ENCODE peak calls at places on chromosome 21, in seven cellular contexts. One of them, this sample, is unnamed.

GRCh38 chr21:34612557-34612956 is 2.4 kb downstream of the RCAN1 start:
- DNase-seq in esophagus squamous epithelium: no peak
- DNase-seq in body of pancreas: no peak
- DNase-seq in CD8-positive, alpha-beta memory T cell: no peak
- DNase-seq in IMR-90: no peak
- DNase-seq in upper lobe of left lung: no peak
- DNase-seq in heart left ventricle: peak; percentile 48
- DNase-seq in this sample: no peak

GRCh38 chr21:41664881-41665765 is 101.7 kb downstream of the RIPK4 start:
- DNase-seq in esophagus squamous epithelium: no peak
- DNase-seq in body of pancreas: peak; percentile 6
- DNase-seq in CD8-positive, alpha-beta memory T cell: no peak
- DNase-seq in IMR-90: peak; percentile 67
- DNase-seq in upper lobe of left lung: no peak
- DNase-seq in heart left ventricle: no peak
- DNase-seq in this sample: no peak

GRCh38 chr21:36640260-36641244 is 58.4 kb upstream of the SIM2 start:
- DNase-seq in esophagus squamous epithelium: no peak
- DNase-seq in body of pancreas: no peak
- DNase-seq in CD8-positive, alpha-beta memory T cell: no peak
- DNase-seq in IMR-90: peak; percentile 23
- DNase-seq in upper lobe of left lung: peak; percentile 50
- DNase-seq in heart left ventricle: no peak
- DNase-seq in this sample: no peak

GRCh38 chr21:33789697-33790096 is 125.9 kb downstream of the ATP5PO start:
- DNase-seq in esophagus squamous epithelium: no peak
- DNase-seq in body of pancreas: no peak
- DNase-seq in CD8-positive, alpha-beta memory T cell: no peak
- DNase-seq in IMR-90: no peak
- DNase-seq in upper lobe of left lung: no peak
- DNase-seq in heart left ventricle: no peak
- DNase-seq in this sample: no peak

GRCh38 chr21:38688068-38688467 is 117.7 kb upstream of the ETS2 start:
- DNase-seq in esophagus squamous epithelium: no peak
- DNase-seq in body of pancreas: no peak
- DNase-seq in CD8-positive, alpha-beta memory T cell: no peak
- DNase-seq in IMR-90: no peak
- DNase-seq in upper lobe of left lung: no peak
- DNase-seq in heart left ventricle: no peak
- DNase-seq in this sample: no peak

GRCh38 chr21:17819878-17820232 is 699 bp upstream of the C21orf91 start:
- DNase-seq in esophagus squamous epithelium: no peak
- DNase-seq in body of pancreas: no peak
- DNase-seq in CD8-positive, alpha-beta memory T cell: no peak
- DNase-seq in IMR-90: peak; percentile 72
- DNase-seq in upper lobe of left lung: no peak
- DNase-seq in heart left ventricle: no peak
- DNase-seq in this sample: no peak

GRCh38 chr21:32976791-32977190 is 48.9 kb upstream of the OLIG2 start:
- DNase-seq in esophagus squamous epithelium: no peak
- DNase-seq in body of pancreas: no peak
- DNase-seq in CD8-positive, alpha-beta memory T cell: no peak
- DNase-seq in IMR-90: no peak
- DNase-seq in upper lobe of left lung: no peak
- DNase-seq in heart left ventricle: no peak
- DNase-seq in this sample: no peak

GRCh38 chr21:33543505-33544129 is 779 bp downstream of the SON start:
- DNase-seq in esophagus squamous epithelium: no peak
- DNase-seq in body of pancreas: peak; percentile 68
- DNase-seq in CD8-positive, alpha-beta memory T cell: no peak
- DNase-seq in IMR-90: no peak
- DNase-seq in upper lobe of left lung: peak; percentile 92
- DNase-seq in heart left ventricle: peak; percentile 80
- DNase-seq in this sample: no peak

GRCh38 chr21:32717851-32718316 is 9.9 kb downstream of the SYNJ1 start:
- DNase-seq in esophagus squamous epithelium: no peak
- DNase-seq in body of pancreas: no peak
- DNase-seq in CD8-positive, alpha-beta memory T cell: no peak
- DNase-seq in IMR-90: peak; percentile 1
- DNase-seq in upper lobe of left lung: no peak
- DNase-seq in heart left ventricle: no peak
- DNase-seq in this sample: no peak

GRCh38 chr21:24658926-24659325 is 948.4 kb downstream of the MRPL39 start:
- DNase-seq in esophagus squamous epithelium: no peak
- DNase-seq in body of pancreas: no peak
- DNase-seq in CD8-positive, alpha-beta memory T cell: no peak
- DNase-seq in IMR-90: no peak
- DNase-seq in upper lobe of left lung: no peak
- DNase-seq in heart left ventricle: no peak
- DNase-seq in this sample: no peak

GRCh38 chr21:17343055-17343454 is 169.8 kb upstream of the CXADR start:
- DNase-seq in esophagus squamous epithelium: no peak
- DNase-seq in body of pancreas: no peak
- DNase-seq in CD8-positive, alpha-beta memory T cell: no peak
- DNase-seq in IMR-90: peak; percentile 13
- DNase-seq in upper lobe of left lung: no peak
- DNase-seq in heart left ventricle: no peak
- DNase-seq in this sample: peak; percentile 16

GRCh38 chr21:14306143-14306907 is 76.6 kb downstream of the HSPA13 start:
- DNase-seq in esophagus squamous epithelium: no peak
- DNase-seq in body of pancreas: no peak
- DNase-seq in CD8-positive, alpha-beta memory T cell: no peak
- DNase-seq in IMR-90: peak; percentile 3
- DNase-seq in upper lobe of left lung: no peak
- DNase-seq in heart left ventricle: no peak
- DNase-seq in this sample: no peak

GRCh38 chr21:46605759-46606426 is 1.0 kb upstream of the S100B start:
- DNase-seq in esophagus squamous epithelium: no peak
- DNase-seq in body of pancreas: no peak
- DNase-seq in CD8-positive, alpha-beta memory T cell: peak; percentile 65
- DNase-seq in IMR-90: no peak
- DNase-seq in upper lobe of left lung: no peak
- DNase-seq in heart left ventricle: peak; percentile 47
- DNase-seq in this sample: no peak

GRCh38 chr21:33971492-33972013 is 55.9 kb upstream of the ATP5PO start:
- DNase-seq in esophagus squamous epithelium: no peak
- DNase-seq in body of pancreas: no peak
- DNase-seq in CD8-positive, alpha-beta memory T cell: no peak
- DNase-seq in IMR-90: peak; percentile 22
- DNase-seq in upper lobe of left lung: no peak
- DNase-seq in heart left ventricle: no peak
- DNase-seq in this sample: no peak

GRCh38 chr21:28298251-28298672 is 694.4 kb downstream of the LTN1 start:
- DNase-seq in esophagus squamous epithelium: no peak
- DNase-seq in body of pancreas: no peak
- DNase-seq in CD8-positive, alpha-beta memory T cell: no peak
- DNase-seq in IMR-90: peak; percentile 63
- DNase-seq in upper lobe of left lung: no peak
- DNase-seq in heart left ventricle: no peak
- DNase-seq in this sample: no peak

GRCh38 chr21:41246808-41247207 is 69.8 kb upstream of the FAM3B start:
- DNase-seq in esophagus squamous epithelium: no peak
- DNase-seq in body of pancreas: no peak
- DNase-seq in CD8-positive, alpha-beta memory T cell: no peak
- DNase-seq in IMR-90: no peak
- DNase-seq in upper lobe of left lung: no peak
- DNase-seq in heart left ventricle: no peak
- DNase-seq in this sample: no peak

GRCh38 chr21:33261635-33262034 is 4.5 kb upstream of the IL10RB start:
- DNase-seq in esophagus squamous epithelium: no peak
- DNase-seq in body of pancreas: no peak
- DNase-seq in CD8-positive, alpha-beta memory T cell: no peak
- DNase-seq in IMR-90: peak; percentile 62
- DNase-seq in upper lobe of left lung: no peak
- DNase-seq in heart left ventricle: no peak
- DNase-seq in this sample: no peak

GRCh38 chr21:26751305-26751704 is 93.9 kb downstream of the ADAMTS1 start:
- DNase-seq in esophagus squamous epithelium: no peak
- DNase-seq in body of pancreas: no peak
- DNase-seq in CD8-positive, alpha-beta memory T cell: no peak
- DNase-seq in IMR-90: no peak
- DNase-seq in upper lobe of left lung: no peak
- DNase-seq in heart left ventricle: no peak
- DNase-seq in this sample: no peak

GRCh38 chr21:41367598-41368360 is 6.0 kb downstream of the MX2 start:
- DNase-seq in esophagus squamous epithelium: peak; percentile 6
- DNase-seq in body of pancreas: peak; percentile 9
- DNase-seq in CD8-positive, alpha-beta memory T cell: no peak
- DNase-seq in IMR-90: no peak
- DNase-seq in upper lobe of left lung: no peak
- DNase-seq in heart left ventricle: no peak
- DNase-seq in this sample: no peak

DNA sequence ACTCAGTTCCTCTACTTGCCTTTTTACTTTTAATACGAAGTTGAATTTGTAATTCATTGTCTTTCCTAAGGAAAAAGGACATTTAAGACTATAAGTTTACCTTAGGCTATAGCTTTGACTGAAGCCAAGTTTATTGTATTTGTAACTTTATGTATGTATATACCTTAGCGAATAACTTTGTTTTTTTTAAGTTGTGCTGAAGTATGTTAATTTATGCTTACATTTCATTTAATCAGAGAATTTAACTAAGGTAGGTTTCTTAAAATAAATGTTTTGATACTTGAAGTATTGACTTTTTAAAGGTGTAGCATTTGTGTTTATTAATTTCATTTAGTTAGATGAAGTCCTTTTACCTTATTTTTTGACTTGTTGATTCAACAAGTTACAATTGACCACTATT is 55.2 kb upstream of the TPTE start:
- DNase-seq in esophagus squamous epithelium: no peak
- DNase-seq in body of pancreas: no peak
- DNase-seq in CD8-positive, alpha-beta memory T cell: no peak
- DNase-seq in IMR-90: no peak
- DNase-seq in upper lobe of left lung: no peak
- DNase-seq in heart left ventricle: no peak
- DNase-seq in this sample: no peak
- H3K9me3 ChIP-seq in esophagus squamous epithelium: peaks cover 36% of the 10 kb centered on the region
- H3K9me3 ChIP-seq in body of pancreas: peaks cover 4% of the 10 kb centered on the region
- H3K9me3 ChIP-seq in CD8-positive, alpha-beta memory T cell: no peaks in the 10 kb centered on the region
- H3K9me3 ChIP-seq in IMR-90: peaks cover 14% of the 10 kb centered on the region
- H3K9me3 ChIP-seq in upper lobe of left lung: no peaks in the 10 kb centered on the region
- H3K9me3 ChIP-seq in heart left ventricle: peaks cover 12% of the 10 kb centered on the region
- H3K9me3 ChIP-seq in this sample: peaks cover 22% of the 10 kb centered on the region

GRCh38 chr21:29434081-29434480 is 135.4 kb downstream of the BACH1 start:
- DNase-seq in esophagus squamous epithelium: no peak
- DNase-seq in body of pancreas: no peak
- DNase-seq in CD8-positive, alpha-beta memory T cell: no peak
- DNase-seq in IMR-90: no peak
- DNase-seq in upper lobe of left lung: no peak
- DNase-seq in heart left ventricle: no peak
- DNase-seq in this sample: no peak
- H3K4me1 ChIP-seq in esophagus squamous epithelium: no peaks in the 10 kb centered on the region
- H3K4me1 ChIP-seq in body of pancreas: no peaks in the 10 kb centered on the region
- H3K4me1 ChIP-seq in CD8-positive, alpha-beta memory T cell: peaks cover 15% of the 10 kb centered on the region
- H3K4me1 ChIP-seq in IMR-90: peaks cover 10% of the 10 kb centered on the region
- H3K4me1 ChIP-seq in upper lobe of left lung: no peaks in the 10 kb centered on the region
- H3K4me1 ChIP-seq in heart left ventricle: no peaks in the 10 kb centered on the region
- H3K4me1 ChIP-seq in this sample: no peaks in the 10 kb centered on the region

DNA sequence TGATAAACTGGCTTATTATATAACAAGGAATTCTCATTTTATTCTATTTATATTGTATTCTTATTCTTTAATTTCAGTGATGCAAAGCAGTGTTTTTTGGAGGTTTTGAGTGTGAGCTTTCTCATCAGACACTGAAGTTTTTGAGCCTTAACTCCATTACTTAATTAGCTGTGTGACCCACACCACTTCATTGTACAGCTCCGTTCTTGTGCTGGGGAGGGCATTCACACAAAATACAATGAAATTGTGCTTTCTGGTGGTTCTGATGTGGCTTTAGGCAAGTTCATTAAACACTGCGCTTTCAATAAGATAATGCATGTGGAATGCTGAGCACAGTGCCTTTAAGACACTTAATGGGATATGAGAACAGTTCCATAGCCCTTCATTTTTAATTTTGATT is 102.7 kb upstream of the TPTE start:
- DNase-seq in esophagus squamous epithelium: no peak
- DNase-seq in body of pancreas: no peak
- DNase-seq in CD8-positive, alpha-beta memory T cell: no peak
- DNase-seq in IMR-90: no peak
- DNase-seq in upper lobe of left lung: no peak
- DNase-seq in heart left ventricle: no peak
- DNase-seq in this sample: no peak
- H3K9me3 ChIP-seq in esophagus squamous epithelium: peaks cover 72% of the 10 kb centered on the region
- H3K9me3 ChIP-seq in body of pancreas: no peaks in the 10 kb centered on the region
- H3K9me3 ChIP-seq in CD8-positive, alpha-beta memory T cell: peaks cover 3% of the 10 kb centered on the region
- H3K9me3 ChIP-seq in IMR-90: peaks cover 50% of the 10 kb centered on the region
- H3K9me3 ChIP-seq in upper lobe of left lung: no peaks in the 10 kb centered on the region
- H3K9me3 ChIP-seq in heart left ventricle: peaks cover 11% of the 10 kb centered on the region
- H3K9me3 ChIP-seq in this sample: peaks cover 33% of the 10 kb centered on the region

GRCh38 chr21:45303751-45304150 is 16.1 kb upstream of the POFUT2 start:
- DNase-seq in esophagus squamous epithelium: no peak
- DNase-seq in body of pancreas: peak; percentile 9
- DNase-seq in CD8-positive, alpha-beta memory T cell: no peak
- DNase-seq in IMR-90: no peak
- DNase-seq in upper lobe of left lung: peak; percentile 65
- DNase-seq in heart left ventricle: peak; percentile 27
- DNase-seq in this sample: no peak
- H3K4me1 ChIP-seq in esophagus squamous epithelium: peaks cover 57% of the 10 kb centered on the region
- H3K4me1 ChIP-seq in body of pancreas: peaks cover 44% of the 10 kb centered on the region
- H3K4me1 ChIP-seq in CD8-positive, alpha-beta memory T cell: peaks cover 24% of the 10 kb centered on the region
- H3K4me1 ChIP-seq in IMR-90: peaks cover 38% of the 10 kb centered on the region
- H3K4me1 ChIP-seq in upper lobe of left lung: peaks cover 58% of the 10 kb centered on the region
- H3K4me1 ChIP-seq in heart left ventricle: peaks cover 53% of the 10 kb centered on the region
- H3K4me1 ChIP-seq in this sample: peaks cover 1% of the 10 kb centered on the region

DNA sequence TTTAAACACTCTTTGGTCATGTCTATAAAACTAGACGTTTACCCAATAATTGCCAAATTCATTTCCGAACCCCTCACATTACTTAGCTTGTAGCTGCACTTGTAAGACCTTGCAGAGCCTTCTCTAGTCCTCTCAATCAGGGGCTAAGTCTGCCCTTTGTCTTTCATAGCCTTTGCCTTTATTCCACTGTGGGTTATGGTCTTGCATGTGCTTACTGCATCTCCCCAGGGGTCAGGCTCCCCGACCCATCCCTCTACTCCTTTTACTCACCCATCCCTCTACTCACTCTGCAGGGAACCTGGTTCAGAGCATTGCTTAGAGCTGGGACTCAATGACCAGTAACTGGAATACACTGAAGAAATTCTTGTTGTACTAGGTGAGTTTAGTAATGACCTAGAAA is 235.4 kb downstream of the PCP4 start:
- DNase-seq in esophagus squamous epithelium: no peak
- DNase-seq in body of pancreas: no peak
- DNase-seq in CD8-positive, alpha-beta memory T cell: no peak
- DNase-seq in IMR-90: no peak
- DNase-seq in upper lobe of left lung: no peak
- DNase-seq in heart left ventricle: no peak
- DNase-seq in this sample: no peak
- H3K9me3 ChIP-seq in esophagus squamous epithelium: no peaks in the 10 kb centered on the region
- H3K9me3 ChIP-seq in body of pancreas: no peaks in the 10 kb centered on the region
- H3K9me3 ChIP-seq in CD8-positive, alpha-beta memory T cell: no peaks in the 10 kb centered on the region
- H3K9me3 ChIP-seq in IMR-90: peaks cover 20% of the 10 kb centered on the region
- H3K9me3 ChIP-seq in upper lobe of left lung: no peaks in the 10 kb centered on the region
- H3K9me3 ChIP-seq in heart left ventricle: no peaks in the 10 kb centered on the region
- H3K9me3 ChIP-seq in this sample: peaks cover 5% of the 10 kb centered on the region

GRCh38 chr21:43268086-43268803 is 99.4 kb downstream of the CRYAA start:
- DNase-seq in esophagus squamous epithelium: no peak
- DNase-seq in body of pancreas: no peak
- DNase-seq in CD8-positive, alpha-beta memory T cell: no peak
- DNase-seq in IMR-90: no peak
- DNase-seq in upper lobe of left lung: no peak
- DNase-seq in heart left ventricle: peak; percentile 22
- DNase-seq in this sample: no peak
- H3K4me1 ChIP-seq in esophagus squamous epithelium: peaks cover 6% of the 10 kb centered on the region
- H3K4me1 ChIP-seq in body of pancreas: no peaks in the 10 kb centered on the region
- H3K4me1 ChIP-seq in CD8-positive, alpha-beta memory T cell: no peaks in the 10 kb centered on the region
- H3K4me1 ChIP-seq in IMR-90: no peaks in the 10 kb centered on the region
- H3K4me1 ChIP-seq in upper lobe of left lung: no peaks in the 10 kb centered on the region
- H3K4me1 ChIP-seq in heart left ventricle: no peaks in the 10 kb centered on the region
- H3K4me1 ChIP-seq in this sample: no peaks in the 10 kb centered on the region

GRCh38 chr21:23093259-23093658 is 2095.1 kb downstream of the NCAM2 start:
- DNase-seq in esophagus squamous epithelium: no peak
- DNase-seq in body of pancreas: no peak
- DNase-seq in CD8-positive, alpha-beta memory T cell: no peak
- DNase-seq in IMR-90: no peak
- DNase-seq in upper lobe of left lung: no peak
- DNase-seq in heart left ventricle: no peak
- DNase-seq in this sample: no peak
- H3K9me3 ChIP-seq in esophagus squamous epithelium: peaks cover 12% of the 10 kb centered on the region
- H3K9me3 ChIP-seq in body of pancreas: no peaks in the 10 kb centered on the region
- H3K9me3 ChIP-seq in CD8-positive, alpha-beta memory T cell: no peaks in the 10 kb centered on the region
- H3K9me3 ChIP-seq in IMR-90: peaks cover 6% of the 10 kb centered on the region
- H3K9me3 ChIP-seq in upper lobe of left lung: no peaks in the 10 kb centered on the region
- H3K9me3 ChIP-seq in heart left ventricle: peaks cover 3% of the 10 kb centered on the region
- H3K9me3 ChIP-seq in this sample: no peaks in the 10 kb centered on the region

This sample was measured in iPS DF 6.9.